ENCODE peak calls at places on chromosomes 6 and 20, in five cellular contexts. Y is A549, N is thoracic aorta, X is spleen, E is BE2C. L is an unnamed sample.
A peak's percentile ranks its signal among the peaks of the same experiment; 100 is the strongest.

GRCh38 chr20:10093087-10093591 is 58.4 kb downstream of the ANKEF1 start:
- DNase-seq in Y (peak; percentile 81), E (peak; percentile 27), N (no peak), X (no peak), L (no peak)

GRCh38 chr6:1713016-1713600 is 103.4 kb downstream of the FOXC1 start:
- DNase-seq in Y (no peak), N (no peak), E (no peak), X (no peak), L (no peak)

GRCh38 chr6:30778001-30778400 is 33.7 kb upstream of the IER3 start:
- DNase-seq in X (no peak), N (no peak), E (no peak), Y (no peak), L (no peak)

GRCh38 chr20:61927826-61928541 is 137.7 kb downstream of the TAF4 start:
- DNase-seq in E (no peak), Y (no peak), N (no peak), X (peak; percentile 55), L (no peak)

GRCh38 chr6:155381856-155382690 is 67.8 kb upstream of the TFB1M start:
- DNase-seq in N (no peak), X (no peak), E (no peak), Y (no peak), L (no peak)

GRCh38 chr20:33372993-33373441 is 28.3 kb downstream of the CDK5RAP1 start:
- DNase-seq in N (no peak), X (no peak), E (no peak), Y (no peak), L (no peak)

GRCh38 chr6:127225497-127225896 is 41.2 kb upstream of the RNF146 start:
- DNase-seq in X (no peak), E (no peak), N (no peak), Y (no peak), L (no peak)

GRCh38 chr6:115765966-115766365 is 294.7 kb downstream of the FRK start:
- DNase-seq in X (no peak), E (no peak), Y (no peak), N (no peak), L (no peak)

GRCh38 chr6:28772480-28773381 is 151.1 kb downstream of the TRIM27 start:
- DNase-seq in E (no peak), N (no peak), X (no peak), Y (no peak), L (no peak)

GRCh38 chr6:133921249-133921859 is 31.7 kb upstream of the TBPL1 start:
- DNase-seq in E (peak; percentile 85), N (peak; percentile 60), Y (peak; percentile 78), X (no peak), L (peak; percentile 84)

GRCh38 chr20:47568019-47568418 is 66.3 kb downstream of the NCOA3 start:
- DNase-seq in Y (peak; percentile 62), N (no peak), E (no peak), X (no peak), L (peak; percentile 72)

GRCh38 chr6:20402181-20403079 is 751 bp downstream of the E2F3 start:
- DNase-seq in Y (peak; percentile 70), X (peak; percentile 93), N (no peak), E (peak; percentile 60), L (peak; percentile 67)

GRCh38 chr6:52725133-52725529 is 38.1 kb downstream of the GSTA2 start:
- DNase-seq in E (no peak), X (no peak), Y (peak; percentile 11), N (no peak), L (no peak)

GRCh38 chr6:49913656-49914055 is 47.3 kb upstream of the CRISP1 start:
- DNase-seq in E (no peak), Y (no peak), N (no peak), X (no peak), L (no peak)

GRCh38 chr6:132962936-132963579 is 148.7 kb downstream of the RPS12 start:
- DNase-seq in Y (peak; percentile 59), N (no peak), E (peak; percentile 92), X (peak; percentile 74), L (no peak)

GRCh38 chr6:87164506-87164905 is 9.1 kb downstream of the ZNF292 start:
- DNase-seq in Y (no peak), X (no peak), N (no peak), E (no peak), L (no peak)

GRCh38 chr20:57425150-57426013 is 34.2 kb downstream of the RBM38 start:
- DNase-seq in Y (no peak), E (no peak), X (peak; percentile 80), N (no peak), L (no peak)

GRCh38 chr6:14706378-14706929 is 539.4 kb upstream of the JARID2 start:
- DNase-seq in E (no peak), X (no peak), Y (peak; percentile 29), N (peak; percentile 70), L (peak; percentile 84)

GRCh38 chr6:2209226-2209809 is 36.1 kb downstream of the GMDS start:
- DNase-seq in E (peak; percentile 52), N (no peak), X (no peak), Y (peak; percentile 54), L (no peak)

GRCh38 chr20:10715035-10715434 is 41.2 kb upstream of the JAG1 start:
- DNase-seq in N (no peak), E (no peak), Y (peak; percentile 68), X (no peak), L (no peak)

GRCh38 chr20:34525709-34526416 is 9.6 kb downstream of the DYNLRB1 start:
- DNase-seq in N (peak; percentile 67), X (no peak), Y (peak; percentile 99), E (peak; percentile 38), L (peak; percentile 95)

GRCh38 chr6:56655996-56656395 is 13.3 kb upstream of the DST start:
- DNase-seq in Y (no peak), N (no peak), X (no peak), E (no peak), L (no peak)

GRCh38 chr6:44739163-44739562 is 351.7 kb downstream of the CDC5L start:
- DNase-seq in Y (no peak), E (no peak), X (no peak), N (no peak), L (no peak)

GRCh38 chr6:127515234-127515793 is 3.8 kb downstream of the MTCL3 start:
- DNase-seq in N (no peak), E (no peak), X (no peak), Y (no peak), L (no peak)

GRCh38 chr6:4613795-4614194 is 162.4 kb upstream of the CDYL start:
- DNase-seq in E (no peak), X (no peak), Y (no peak), N (no peak), L (no peak)

GRCh38 chr6:132357120-132357519 is 44.2 kb downstream of the MOXD1 start:
- DNase-seq in N (no peak), E (no peak), X (no peak), Y (no peak), L (no peak)

GRCh38 chr6:41170547-41171160 is 7.7 kb upstream of the TREM2 start:
- DNase-seq in N (no peak), E (no peak), X (no peak), Y (no peak), L (no peak)

GRCh38 chr6:149716181-149716580 is 1.7 kb downstream of the LATS1 start:
- DNase-seq in X (no peak), Y (no peak), N (no peak), E (no peak), L (no peak)

GRCh38 chr6:108874470-108875160 is 26.4 kb downstream of the ARMC2 start:
- DNase-seq in X (no peak), E (no peak), N (no peak), Y (no peak), L (no peak)

GRCh38 chr6:28985396-28986164 is 19.5 kb downstream of the ZNF311 start:
- DNase-seq in Y (peak; percentile 97), E (peak; percentile 90), N (peak; percentile 66), X (peak; percentile 83), L (peak; percentile 93)

GRCh38 chr6:7727951-7728854 is 2.3 kb downstream of the BMP6 start:
- DNase-seq in X (peak; percentile 78), N (no peak), E (peak; percentile 18), Y (peak; percentile 45), L (no peak)

GRCh38 chr20:2387580-2387979 is 6.9 kb downstream of the TGM6 start:
- DNase-seq in Y (no peak), X (no peak), E (no peak), N (no peak), L (no peak)
- TF ChIP-seq CTCF in Y (no peak), X (no peak), E (no peak), N (no peak), L (no peak)

DNA sequence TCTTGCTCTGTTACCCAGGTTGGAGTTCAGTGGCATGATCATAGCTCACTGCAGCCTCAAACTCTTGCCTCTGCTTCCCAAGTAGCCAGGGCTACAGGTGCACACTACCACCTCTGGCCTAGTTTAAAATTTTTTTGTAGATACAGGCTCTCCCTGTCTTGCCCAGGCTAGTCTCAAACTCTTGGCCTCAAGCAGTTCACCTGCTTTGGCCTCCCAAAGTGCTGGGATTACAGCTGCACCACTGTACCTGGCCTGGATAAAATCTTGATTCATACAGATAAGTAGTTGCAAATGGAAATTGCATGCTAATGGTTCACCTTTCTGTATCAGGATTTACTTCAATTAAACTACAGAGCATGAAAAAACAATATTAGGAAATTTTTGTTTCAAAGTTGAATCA is 4.2 kb downstream of the CD2AP start:
- DNase-seq in N (no peak), E (no peak), Y (no peak), X (no peak), L (no peak)
- H3K4me3 ChIP-seq in N (no peak overlapping the region), E (no peak overlapping the region), Y (no peak overlapping the region), X (no peak overlapping the region), L (no peak overlapping the region)

DNA sequence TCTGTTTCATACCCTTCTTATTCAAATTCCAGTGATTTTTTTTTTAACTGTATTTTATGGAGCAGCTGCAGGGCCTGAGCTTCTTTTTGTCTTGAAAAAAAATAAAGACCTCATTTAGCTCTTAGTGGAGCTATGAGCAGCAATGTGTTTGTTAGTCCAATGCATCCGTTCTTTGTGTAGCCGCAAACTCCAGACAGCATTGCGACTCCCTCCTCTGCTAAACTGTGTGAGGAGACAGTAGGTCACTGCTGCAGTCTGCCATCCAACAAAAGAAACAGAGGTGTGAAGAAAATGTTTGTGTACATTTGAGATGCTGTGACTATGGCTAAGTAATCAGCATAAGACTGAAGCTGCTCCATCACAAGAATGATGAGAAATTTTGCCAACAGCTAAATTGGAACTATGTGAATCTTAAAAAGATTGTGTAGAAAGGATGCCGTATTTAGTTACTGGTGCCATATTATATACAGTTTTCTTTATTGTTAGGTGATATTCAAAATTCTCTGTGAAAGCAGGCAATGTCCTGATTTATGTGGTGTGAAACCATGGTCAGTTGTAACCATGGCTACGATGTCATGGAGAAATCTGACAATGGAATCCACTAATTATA is 428.8 kb upstream of the EPHA7 start:
- DNase-seq in Y (no peak), X (no peak), E (no peak), N (no peak), L (no peak)
- H3K4me1 ChIP-seq in Y (no peaks in the 10 kb centered on the region), X (no peaks in the 10 kb centered on the region), E (no peaks in the 10 kb centered on the region), N (no peaks in the 10 kb centered on the region), L (no peaks in the 10 kb centered on the region)

GRCh38 chr20:63483834-63484233 is 11.4 kb upstream of the KCNQ2 start:
- DNase-seq in E (peak; percentile 50), N (no peak), X (no peak), Y (no peak), L (no peak)
- TF ChIP-seq CTCF in E (peak; percentile 38), N (no peak), X (no peak), Y (no peak), L (no peak)

L was measured in sigmoid colon.